ENCODE peak calls at places on chromosome 20, in four cellular contexts. H is cardiac muscle cell, I is lower lobe of right lung, G is lung. D is an unnamed sample.

GRCh38 chr20:48683467-48684175 is 144.2 kb downstream of the PREX1 start:
- DNase-seq in H (no peak), I (peak; percentile 20), G (no peak), D (peak; percentile 67)

GRCh38 chr20:23497458-23498026 is 6.6 kb downstream of the CST8 start:
- DNase-seq in H (no peak), I (no peak), G (no peak), D (no peak)

GRCh38 chr20:34708621-34709043 is 4.5 kb downstream of the TP53INP2 start:
- DNase-seq in H (peak; percentile 47), I (peak; percentile 57), G (peak; percentile 38), D (peak; percentile 59)

GRCh38 chr20:17507032-17507431 is 24.1 kb downstream of the BFSP1 start:
- DNase-seq in H (no peak), I (no peak), G (no peak), D (no peak)

GRCh38 chr20:31641391-31641790 is 3.7 kb downstream of the COX4I2 start:
- DNase-seq in H (no peak), I (no peak), G (no peak), D (no peak)

GRCh38 chr20:7629880-7630279 is 310.4 kb downstream of the HAO1 start:
- DNase-seq in H (no peak), I (no peak), G (no peak), D (no peak)

GRCh38 chr20:20368414-20369352 is 779 bp downstream of the INSM1 start:
- DNase-seq in H (peak; percentile 35), I (no peak), G (no peak), D (peak; percentile 22)

GRCh38 chr20:38985603-38986170 is 23.5 kb downstream of the DHX35 start:
- DNase-seq in H (no peak), I (no peak), G (no peak), D (peak; percentile 62)

GRCh38 chr20:54293526-54293925 is 85.6 kb downstream of the PFDN4 start:
- DNase-seq in H (no peak), I (no peak), G (no peak), D (no peak)

GRCh38 chr20:51387125-51387865 is 155.2 kb downstream of the NFATC2 start:
- DNase-seq in H (no peak), I (no peak), G (no peak), D (no peak)

GRCh38 chr20:61877776-61878477 is 187.8 kb downstream of the TAF4 start:
- DNase-seq in H (no peak), I (no peak), G (no peak), D (no peak)

GRCh38 chr20:11047559-11047958 is 373.8 kb upstream of the JAG1 start:
- DNase-seq in H (no peak), I (no peak), G (no peak), D (no peak)

GRCh38 chr20:63639093-63639860 is 12.4 kb upstream of the GMEB2 start:
- DNase-seq in H (no peak), I (peak; percentile 65), G (no peak), D (no peak)

GRCh38 chr20:33460711-33461110 is 17.1 kb upstream of the SNTA1 start:
- DNase-seq in H (no peak), I (no peak), G (no peak), D (no peak)

GRCh38 chr20:48331518-48332286 is 496.1 kb downstream of the PREX1 start:
- DNase-seq in H (no peak), I (no peak), G (no peak), D (no peak)

GRCh38 chr20:18412202-18412901 is 54.5 kb downstream of the DZANK1 start:
- DNase-seq in H (no peak), I (no peak), G (no peak), D (no peak)

GRCh38 chr20:5531318-5532081 is 214.7 kb upstream of the PROKR2 start:
- DNase-seq in H (no peak), I (peak; percentile 48), G (no peak), D (no peak)

GRCh38 chr20:59063358-59064213 is 21.0 kb upstream of the PRELID3B start:
- DNase-seq in H (peak; percentile 58), I (no peak), G (no peak), D (peak; percentile 40)

GRCh38 chr20:20215976-20216727 is 151.8 kb upstream of the INSM1 start:
- DNase-seq in H (no peak), I (no peak), G (no peak), D (no peak)

GRCh38 chr20:44211177-44212039 is 837 bp upstream of the OSER1 start:
- DNase-seq in H (no peak), I (no peak), G (no peak), D (no peak)

GRCh38 chr20:40512567-40512966 is 176.5 kb downstream of the MAFB start:
- DNase-seq in H (no peak), I (no peak), G (no peak), D (no peak)

GRCh38 chr20:4820833-4821518 is 99.3 kb downstream of the PRND start:
- DNase-seq in H (no peak), I (no peak), G (no peak), D (no peak)

GRCh38 chr20:61588356-61589054 is 336.4 kb downstream of the CDH4 start:
- DNase-seq in H (no peak), I (peak; percentile 4), G (no peak), D (no peak)

GRCh38 chr20:58839474-58839874 is 11.2 kb downstream of the GNAS-AS1 start:
- DNase-seq in H (peak; percentile 72), I (no peak), G (no peak), D (peak; percentile 45)

GRCh38 chr20:53055668-53056067 is 83.5 kb downstream of the TSHZ2 start:
- DNase-seq in H (no peak), I (no peak), G (no peak), D (no peak)

GRCh38 chr20:15842872-15843271 is 730.4 kb downstream of the KIF16B start:
- DNase-seq in H (no peak), I (no peak), G (no peak), D (no peak)
- TF ChIP-seq CTCF in H (no peak), I (no peak), G (no peak), D (no peak)

DNA sequence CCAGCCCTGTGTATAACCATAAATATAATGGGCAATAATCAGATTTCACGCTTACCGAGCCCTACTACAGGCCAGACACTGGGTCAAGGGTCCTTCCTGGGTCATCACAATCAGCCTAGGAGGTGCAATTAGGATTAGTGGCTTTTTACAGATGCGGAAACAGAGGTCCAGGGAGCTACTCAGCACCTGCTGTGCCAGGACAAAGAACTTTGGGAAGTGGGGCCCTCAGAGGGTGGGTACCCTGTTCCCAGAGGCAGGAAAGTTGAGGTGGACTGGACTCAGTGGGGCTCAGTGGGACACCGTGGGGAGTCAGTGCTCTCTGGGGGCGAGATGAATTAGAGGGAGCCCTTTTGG is 77.2 kb downstream of the CEBPB start:
- DNase-seq in H (no peak), I (no peak), G (no peak), D (no peak)
- H3K27ac ChIP-seq in H (no peak overlapping the region), I (peak overlapping the region; percentile 50), G (peak overlapping the region; percentile 44), D (no peak overlapping the region)

GRCh38 chr20:3669710-3670367 is 6.6 kb upstream of the GFRA4 start:
- DNase-seq in H (no peak), I (no peak), G (no peak), D (no peak)
- H3K4me3 ChIP-seq in H (no peak overlapping the region), I (no peak overlapping the region), G (no peak overlapping the region), D (no peak overlapping the region)

DNA sequence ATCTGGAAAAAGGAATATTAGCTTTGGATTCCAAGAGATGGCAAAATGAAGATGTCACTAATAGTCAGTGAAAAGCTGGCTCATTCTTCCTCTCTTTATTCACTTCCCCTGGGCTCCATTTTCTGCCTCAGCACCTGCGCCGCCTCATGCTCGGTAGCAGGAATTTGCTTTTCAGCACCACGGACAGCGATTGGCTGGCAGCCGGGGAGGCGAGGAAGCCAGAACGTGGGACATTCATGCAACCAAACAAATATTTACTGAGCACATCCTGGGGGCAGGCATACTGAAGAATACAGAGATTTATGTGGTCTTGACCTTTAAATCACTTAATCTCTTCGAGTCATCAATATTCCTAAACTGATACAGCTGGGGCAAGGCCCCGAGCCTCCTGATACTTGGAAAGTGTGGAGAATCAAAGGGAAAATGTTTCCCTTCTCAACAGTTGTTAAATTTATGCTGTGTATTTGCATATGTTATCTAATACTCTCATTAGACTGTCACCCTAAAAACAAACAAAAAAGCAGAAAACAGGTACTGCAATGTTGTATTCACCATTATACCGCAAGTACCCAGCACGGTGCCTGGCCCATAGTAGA is 12.1 kb upstream of the PDYN start:
- DNase-seq in H (peak; percentile 91), I (peak; percentile 75), G (peak; percentile 67), D (peak; percentile 76)
- TF ChIP-seq CTCF in H (no peak), I (no peak), G (no peak), D (no peak)

GRCh38 chr20:47009784-47010183 is 115.1 kb downstream of the EYA2 start:
- DNase-seq in H (no peak), I (no peak), G (no peak), D (no peak)

GRCh38 chr20:47007826-47008655 is 113.4 kb downstream of the EYA2 start:
- DNase-seq in H (no peak), I (no peak), G (no peak), D (no peak)

GRCh38 chr20:47013606-47014005 is 119.0 kb downstream of the EYA2 start:
- DNase-seq in H (no peak), I (no peak), G (no peak), D (no peak)

GRCh38 chr20:47011984-47012383 is 117.3 kb downstream of the EYA2 start:
- DNase-seq in H (no peak), I (no peak), G (no peak), D (no peak)

GRCh38 chr20:47008842-47009518 is 114.3 kb downstream of the EYA2 start:
- DNase-seq in H (no peak), I (no peak), G (no peak), D (no peak)
- H3K27ac ChIP-seq in H (no peak overlapping the region), I (no peak overlapping the region), G (no peak overlapping the region), D (no peak overlapping the region)

DNA sequence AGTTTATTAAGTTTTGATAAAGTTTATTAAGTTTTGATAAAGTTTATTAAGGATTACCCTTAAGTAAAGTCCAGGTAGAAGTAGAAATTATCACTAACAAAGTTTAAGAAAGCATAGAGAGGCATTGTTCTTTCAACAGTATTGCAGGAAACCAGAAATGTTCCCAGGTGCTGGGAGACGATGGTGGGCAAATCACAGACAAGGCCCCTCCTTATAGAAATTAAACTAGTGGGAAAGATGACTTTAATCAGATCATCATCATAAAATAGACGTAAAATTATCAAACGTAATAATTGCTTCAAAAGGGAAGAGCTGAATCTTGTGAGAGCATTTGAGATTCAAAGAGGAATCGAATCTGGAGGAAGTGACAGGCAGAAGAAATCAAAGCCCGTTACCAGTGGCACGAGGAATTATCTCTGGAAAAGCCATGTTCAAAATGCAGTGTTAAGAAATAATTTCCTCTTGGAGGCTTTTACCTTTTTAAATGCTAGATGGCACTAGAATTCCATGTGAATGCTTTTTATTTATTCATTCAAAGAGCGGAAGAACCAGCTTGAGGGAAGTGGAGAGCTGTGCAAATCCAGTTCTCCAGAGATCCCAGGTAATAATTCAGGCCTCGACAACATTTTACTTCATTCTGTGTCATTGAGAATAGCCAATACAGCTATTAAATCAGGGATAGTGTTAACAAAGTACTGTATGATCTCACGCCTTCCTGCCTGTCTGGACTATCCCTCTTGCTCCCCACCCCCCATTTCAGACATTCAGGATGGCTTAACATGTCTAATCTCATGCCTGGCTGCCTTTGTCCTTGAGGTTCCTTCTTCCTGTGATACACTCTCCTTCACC is 1.0 kb upstream of the APMAP start:
- DNase-seq in H (no peak), I (no peak), G (no peak), D (peak; percentile 70)
- H3K4me3 ChIP-seq in H (peak overlapping the region; percentile 57), I (peak overlapping the region; percentile 88), G (no peak overlapping the region), D (peak overlapping the region; percentile 92)

DNA sequence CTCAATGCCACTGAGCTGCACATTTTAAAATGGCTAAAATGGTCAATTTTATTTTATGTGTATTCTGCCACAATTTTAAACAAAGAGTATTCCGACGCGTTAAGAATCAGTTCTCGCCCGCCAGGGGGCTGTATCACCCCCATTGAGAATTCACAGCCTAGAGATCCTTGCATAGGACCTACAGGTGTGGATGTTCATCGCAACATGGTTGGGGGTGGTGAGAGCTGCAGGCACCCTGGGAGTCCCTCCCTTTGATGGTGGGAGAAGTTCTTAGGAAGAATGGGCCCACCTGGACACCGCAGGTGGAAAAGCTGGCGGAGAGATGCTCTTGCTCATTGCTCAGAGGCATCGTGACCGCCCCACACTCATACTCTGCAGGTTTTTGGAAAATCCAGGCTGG is 63.5 kb downstream of the SLC2A10 start:
- DNase-seq in H (no peak), I (no peak), G (no peak), D (no peak)
- TF ChIP-seq CTCF in H (peak; percentile 14), I (no peak), G (no peak), D (no peak)